ENCODE peak calls at places on chromosomes 1 and 21, in six cellular contexts. H is nucleus accumbens, C is NCI-H1436, B is adipocyte, W is heart left ventricle, T is HCEC 1CT. A is an unnamed sample.

GRCh38 chr1:179296831-179297377 is 3.3 kb downstream of the SOAT1 start:
- DNase-seq in H (no peak), B (no peak), W (no peak), T (no peak), C (no peak), A (no peak)

GRCh38 chr1:223712856-223713494 is 636 bp downstream of the CAPN2 start:
- DNase-seq in T (no peak), B (peak), W (peak), H (peak), C (no peak), A (no peak)

GRCh38 chr1:34758751-34759150 is 789 bp upstream of the GJB4 start:
- DNase-seq in T (no peak), H (no peak), C (no peak), B (no peak), W (no peak), A (no peak)

GRCh38 chr1:27021347-27022031 is 8.8 kb upstream of the TENT5B start:
- DNase-seq in C (no peak), W (no peak), H (no peak), B (no peak), T (no peak), A (peak)

GRCh38 chr1:18955442-18956188 is 861 bp downstream of the IFFO2 start:
- DNase-seq in C (peak), H (peak), T (peak), B (peak), W (peak), A (peak)

GRCh38 chr1:61271412-61271789 is 189.0 kb downstream of the NFIA start:
- DNase-seq in T (no peak), B (no peak), C (no peak), W (no peak), H (no peak), A (no peak)

GRCh38 chr1:9084883-9085282 is 15.4 kb upstream of the SLC2A5 start:
- DNase-seq in W (peak), C (no peak), H (no peak), T (no peak), B (no peak), A (no peak)

GRCh38 chr1:20233866-20234265 is 47.5 kb upstream of the PLA2G2C start:
- DNase-seq in H (peak), B (no peak), C (peak), W (no peak), T (no peak), A (no peak)

GRCh38 chr1:47433453-47434050 is 4.3 kb upstream of the FOXD2 start:
- DNase-seq in W (no peak), B (no peak), C (no peak), H (no peak), T (no peak), A (no peak)

GRCh38 chr1:27605796-27606707 is 2.1 kb upstream of the AHDC1 start:
- DNase-seq in B (peak), H (peak), W (peak), C (peak), T (peak), A (no peak)

GRCh38 chr1:216750031-216750627 is 26.9 kb upstream of the ESRRG start:
- DNase-seq in T (peak), W (no peak), H (peak), C (peak), B (peak), A (no peak)

GRCh38 chr1:7962636-7963377 is 1.3 kb downstream of the PARK7 start:
- DNase-seq in T (no peak), H (no peak), C (no peak), B (no peak), W (no peak), A (no peak)

GRCh38 chr1:223887724-223888428 is 42.1 kb upstream of the TP53BP2 start:
- DNase-seq in C (no peak), B (peak), T (peak), H (no peak), W (peak), A (peak)

GRCh38 chr1:235923466-235924008 is 56.8 kb upstream of the LYST start:
- DNase-seq in T (peak), W (no peak), B (peak), C (peak), H (no peak), A (no peak)

GRCh38 chr1:228697209-228698016 is 37.9 kb upstream of the RHOU start:
- DNase-seq in B (peak), W (peak), H (peak), T (peak), C (no peak), A (peak)

GRCh38 chr21:31181089-31181757 is 142.9 kb upstream of the KRTAP19-8 start:
- DNase-seq in B (no peak), C (no peak), T (no peak), W (no peak), H (no peak), A (no peak)

GRCh38 chr21:32611471-32611997 is 643 bp downstream of the CFAP298 start:
- DNase-seq in B (peak), T (peak), W (no peak), C (no peak), H (no peak), A (no peak)

GRCh38 chr1:112528076-112528475 is 19.3 kb downstream of the WNT2B start:
- DNase-seq in T (peak), C (no peak), B (no peak), W (no peak), H (no peak), A (no peak)

GRCh38 chr1:55064071-55064581 is 24.8 kb downstream of the PCSK9 start:
- DNase-seq in C (peak), W (no peak), T (no peak), B (no peak), H (peak), A (no peak)

GRCh38 chr1:7346600-7347570 is 424.2 kb upstream of the VAMP3 start:
- DNase-seq in W (no peak), T (no peak), H (no peak), B (no peak), C (no peak), A (no peak)

GRCh38 chr1:227828773-227829172 is 13.3 kb downstream of the PRSS38 start:
- DNase-seq in B (no peak), W (no peak), T (no peak), C (no peak), H (no peak), A (no peak)

GRCh38 chr1:39692152-39693064 is 1.2 kb upstream of the HPCAL4 start:
- DNase-seq in T (no peak), H (peak), B (peak), W (no peak), C (peak), A (no peak)

GRCh38 chr1:214566158-214567104 is 15.0 kb upstream of the PTPN14 start:
- DNase-seq in B (peak), C (no peak), T (peak), W (no peak), H (no peak), A (no peak)

GRCh38 chr21:43341349-43342163 is 85.4 kb downstream of the SIK1 start:
- DNase-seq in B (no peak), T (no peak), H (no peak), W (no peak), C (no peak), A (peak)

GRCh38 chr1:24551290-24551859 is 4.5 kb upstream of the NCMAP start:
- DNase-seq in B (no peak), C (no peak), W (no peak), T (no peak), H (no peak), A (no peak)